ENCODE peak calls at places on chromosomes 6 and 20, in five cellular contexts. Z is K562, D is HCT116, B is H1, O is GM12878. N is an unnamed sample.
A peak's percentile ranks its signal among the peaks of the same experiment; 100 is the strongest.

GRCh38 chr6:36032245-36032644 is 4.6 kb downstream of the MAPK14 start:
- DNase-seq in Z (no peak), D (no peak), B (no peak), O (no peak), N (no peak)

GRCh38 chr6:12245763-12246720 is 44.1 kb upstream of the EDN1 start:
- DNase-seq in Z (no peak), D (no peak), B (no peak), O (no peak), N (no peak)

GRCh38 chr6:163836916-163837660 is 422.6 kb downstream of the QKI start:
- DNase-seq in Z (no peak), D (no peak), B (no peak), O (no peak), N (no peak)

GRCh38 chr6:108947114-108947854 is 99.1 kb downstream of the ARMC2 start:
- DNase-seq in Z (no peak), D (no peak), B (no peak), O (no peak), N (no peak)

GRCh38 chr20:62387219-62387913 is 463 bp downstream of the RPS21 start:
- DNase-seq in Z (peak; percentile 41), D (no peak), B (no peak), O (no peak), N (no peak)

GRCh38 chr6:63805808-63806572 is 170.4 kb downstream of the PHF3 start:
- DNase-seq in Z (no peak), D (no peak), B (no peak), O (no peak), N (peak; percentile 84)

GRCh38 chr6:87702589-87702945 is 534 bp upstream of the AKIRIN2 start:
- DNase-seq in Z (peak; percentile 17), D (peak; percentile 52), B (no peak), O (no peak), N (peak; percentile 49)

GRCh38 chr6:84652356-84653026 is 111.9 kb downstream of the TBX18 start:
- DNase-seq in Z (no peak), D (no peak), B (no peak), O (no peak), N (no peak)

GRCh38 chr6:83511901-83512681 is at the start of gene PRSS35:
- DNase-seq in Z (peak; percentile 29), D (peak; percentile 32), B (peak; percentile 84), O (no peak), N (peak; percentile 7)

GRCh38 chr6:9025796-9026195 is 590.5 kb upstream of the SLC35B3 start:
- DNase-seq in Z (no peak), D (no peak), B (no peak), O (no peak), N (no peak)

GRCh38 chr6:3269412-3269975 is 10.7 kb downstream of the PSMG4 start:
- DNase-seq in Z (no peak), D (no peak), B (no peak), O (no peak), N (no peak)

GRCh38 chr20:17327185-17327780 is 100.4 kb downstream of the PCSK2 start:
- DNase-seq in Z (no peak), D (no peak), B (peak; percentile 51), O (no peak), N (no peak)

GRCh38 chr6:164455835-164456234 is 853.6 kb downstream of the C6orf118 start:
- DNase-seq in Z (no peak), D (no peak), B (peak; percentile 43), O (no peak), N (no peak)

GRCh38 chr6:168616807-168617756 is 176.1 kb downstream of the SMOC2 start:
- DNase-seq in Z (no peak), D (no peak), B (no peak), O (no peak), N (no peak)

GRCh38 chr6:68059261-68059660 is 575.8 kb upstream of the ADGRB3 start:
- DNase-seq in Z (no peak), D (no peak), B (no peak), O (no peak), N (no peak)

GRCh38 chr6:26196846-26197683 is 109.8 kb downstream of the HFE start:
- DNase-seq in Z (peak; percentile 90), D (peak; percentile 75), B (peak; percentile 76), O (peak; percentile 99), N (peak; percentile 93)

GRCh38 chr20:745683-746301 is 22.5 kb downstream of the SLC52A3 start:
- DNase-seq in Z (peak; percentile 18), D (no peak), B (no peak), O (no peak), N (no peak)

GRCh38 chr20:50670126-50670862 is 21.0 kb downstream of the RIPOR3 start:
- DNase-seq in Z (no peak), D (no peak), B (no peak), O (no peak), N (peak; percentile 89)

GRCh38 chr6:47852727-47853126 is 70.9 kb downstream of the OPN5 start:
- DNase-seq in Z (no peak), D (no peak), B (no peak), O (no peak), N (no peak)

GRCh38 chr6:145749632-145750031 is 14.3 kb upstream of the EPM2A start:
- DNase-seq in Z (no peak), D (no peak), B (no peak), O (no peak), N (peak; percentile 44)

GRCh38 chr6:167827062-167827587 is 414 bp downstream of the AFDN start:
- DNase-seq in Z (peak; percentile 72), D (no peak), B (peak; percentile 63), O (no peak), N (no peak)

GRCh38 chr6:49980898-49981297 is 11.5 kb upstream of the DEFB113 start:
- DNase-seq in Z (no peak), D (no peak), B (no peak), O (peak; percentile 23), N (no peak)

GRCh38 chr6:158863646-158864045 is 44.5 kb upstream of the EZR start:
- DNase-seq in Z (no peak), D (no peak), B (no peak), O (no peak), N (no peak)

GRCh38 chr6:26520840-26521484 is 17.2 kb upstream of the HMGN4 start:
- DNase-seq in Z (peak; percentile 98), D (peak; percentile 63), B (peak; percentile 91), O (no peak), N (peak; percentile 82)

GRCh38 chr6:134288538-134289203 is 29.2 kb downstream of the SGK1 start:
- DNase-seq in Z (no peak), D (no peak), B (no peak), O (no peak), N (no peak)

GRCh38 chr6:88763160-88763559 is 200.3 kb downstream of the RNGTT start:
- DNase-seq in Z (no peak), D (no peak), B (no peak), O (no peak), N (no peak)

GRCh38 chr6:327538-328183 is 35.4 kb downstream of the DUSP22 start:
- DNase-seq in Z (no peak), D (no peak), B (no peak), O (no peak), N (no peak)

GRCh38 chr20:48080583-48080982 is 295.3 kb upstream of the SULF2 start:
- DNase-seq in Z (no peak), D (no peak), B (no peak), O (no peak), N (no peak)

GRCh38 chr6:110703010-110703905 is 112.0 kb downstream of the CDK19 start:
- DNase-seq in Z (no peak), D (no peak), B (no peak), O (no peak), N (no peak)

GRCh38 chr6:34234667-34235604 is 1.7 kb upstream of the HMGA1 start:
- DNase-seq in Z (peak; percentile 89), D (no peak), B (peak; percentile 90), O (no peak), N (no peak)

GRCh38 chr20:63978319-63979220 is 872 bp downstream of the SAMD10 start:
- DNase-seq in Z (peak; percentile 72), D (no peak), B (peak; percentile 89), O (no peak), N (peak; percentile 79)
- TF ChIP-seq POLR2A in Z (peak; percentile 63), D (no peak), B (no peak), O (peak; percentile 74), N (no peak)

GRCh38 chr20:46111836-46112212 is 6.3 kb upstream of the CD40 start:
- DNase-seq in Z (no peak), D (no peak), B (no peak), O (no peak), N (no peak)

GRCh38 chr20:46108976-46109375 is 9.1 kb upstream of the CD40 start:
- DNase-seq in Z (no peak), D (no peak), B (no peak), O (no peak), N (no peak)

GRCh38 chr20:46112430-46113020 is 5.6 kb upstream of the CD40 start:
- DNase-seq in Z (no peak), D (no peak), B (no peak), O (no peak), N (no peak)

GRCh38 chr20:46111028-46111835 is 6.9 kb upstream of the CD40 start:
- DNase-seq in Z (no peak), D (no peak), B (no peak), O (peak; percentile 75), N (no peak)

DNA sequence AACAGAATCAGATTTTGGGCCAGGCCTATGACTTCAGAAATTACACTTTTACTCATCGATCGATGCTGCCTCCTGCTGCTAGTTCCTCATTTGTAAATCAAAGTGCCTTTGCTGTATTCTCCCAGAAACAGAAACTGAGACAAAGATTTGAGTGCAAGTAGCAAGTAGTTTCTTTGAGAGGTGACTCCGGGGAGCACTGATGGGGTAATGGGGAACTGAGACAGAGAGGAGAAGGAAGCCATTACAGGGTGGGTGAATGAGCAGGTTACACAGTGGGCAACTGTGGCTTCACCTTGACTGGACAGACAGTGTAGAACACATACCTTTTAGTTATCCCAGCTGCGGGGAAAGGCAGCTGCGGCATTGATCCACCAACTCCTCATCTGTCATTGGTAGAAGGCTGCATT is 9.7 kb upstream of the CD40 start:
- DNase-seq in Z (no peak), D (no peak), B (no peak), O (peak; percentile 93), N (no peak)
- TF ChIP-seq JUND in Z (no peak), D (no peak), B (no peak), O (no peak), N (no peak)

DNA sequence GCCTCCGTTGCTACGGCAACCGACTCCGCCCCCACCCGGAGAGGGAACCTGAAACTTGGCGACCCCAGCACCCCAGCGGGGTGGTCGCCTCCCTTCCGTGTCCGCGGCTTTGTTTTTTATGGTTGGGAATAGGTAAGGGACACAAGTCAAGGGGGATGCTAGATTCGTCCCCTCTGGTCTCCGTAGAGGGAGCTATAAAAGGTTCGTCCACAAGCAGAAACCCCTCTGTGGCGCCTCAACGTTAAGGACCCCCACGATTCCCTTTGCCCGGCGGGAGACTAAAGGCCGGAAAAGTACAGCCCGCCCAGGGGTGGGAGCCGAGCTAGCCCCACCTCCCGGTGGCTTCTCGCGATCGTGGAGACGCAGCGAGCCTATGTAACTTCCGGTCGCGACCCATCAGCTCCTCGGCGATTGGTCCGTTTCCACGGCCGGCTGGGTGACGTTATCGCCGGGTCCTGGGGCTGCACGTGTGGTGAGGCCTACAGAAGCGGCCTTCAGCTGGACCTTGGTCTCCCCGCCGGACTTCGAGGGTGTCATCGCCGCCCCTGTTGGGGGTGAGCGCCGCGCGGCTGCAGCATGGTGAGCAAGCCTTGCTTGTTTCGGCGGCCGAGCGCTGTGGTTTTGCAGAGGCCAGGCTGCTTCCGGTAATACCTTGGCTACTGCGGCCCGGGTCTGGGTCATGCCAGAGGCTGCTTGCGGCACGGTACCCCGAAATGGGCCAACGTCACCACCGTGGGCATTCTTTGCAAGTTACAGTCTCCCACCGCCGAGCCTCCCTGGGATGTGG is at the start of gene LTV1:
- DNase-seq in Z (peak; percentile 100), D (peak; percentile 87), B (peak; percentile 96), O (peak; percentile 81), N (peak; percentile 98)
- TF ChIP-seq POLR2A in Z (peak; percentile 95), D (peak; percentile 65), B (no peak), O (peak; percentile 85), N (peak; percentile 94)

GRCh38 chr6:113381957-113382356 is 475.2 kb upstream of the MARCKS start:
- DNase-seq in Z (no peak), D (no peak), B (no peak), O (peak; percentile 55), N (no peak)
- TF ChIP-seq JUND in Z (no peak), D (no peak), B (no peak), O (no peak), N (no peak)